ENCODE peak calls at places on chromosomes 4 and X, in four cellular contexts. M is sciatic nerve, J is ELR, W is MM.1S. Q is an unnamed sample.

GRCh38 chr4:8199594-8200301 is 658 bp downstream of the SH3TC1 start:
- DNase-seq in M (no peak), J (no peak), W (peak), Q (no peak)

GRCh38 chr4:111960241-111960667 is 185.0 kb upstream of the FAM241A start:
- DNase-seq in M (no peak), J (peak), W (peak), Q (peak)

GRCh38 chrX:10781847-10782530 is 161.6 kb upstream of the MID1 start:
- DNase-seq in M (no peak), J (no peak), W (no peak), Q (no peak)

GRCh38 chrX:50157545-50158125 is 43.2 kb downstream of the AKAP4 start:
- DNase-seq in M (no peak), J (peak), W (no peak), Q (peak)

GRCh38 chrX:48540480-48540879 is 966 bp downstream of the TBC1D25 start:
- DNase-seq in M (no peak), J (no peak), W (peak), Q (no peak)

GRCh38 chr4:111283066-111283677 is 660.3 kb upstream of the PITX2 start:
- DNase-seq in M (no peak), J (peak), W (peak), Q (peak)

GRCh38 chrX:48520976-48521352 is 644 bp upstream of the EBP start:
- DNase-seq in M (no peak), J (peak), W (no peak), Q (no peak)

GRCh38 chrX:23887448-23887847 is 20.3 kb downstream of the APOO start:
- DNase-seq in M (no peak), J (no peak), W (no peak), Q (no peak)

GRCh38 chrX:154046262-154046771 is 26.6 kb upstream of the IRAK1 start:
- DNase-seq in M (no peak), J (no peak), W (no peak), Q (peak)